ENCODE peak calls at places on chromosomes 5 and 9, in ten cellular contexts. U is MM.1S; A is DMS153; T is stimulated activated CD8-positive, alpha-beta memory T cell treated with anti-CD3 and anti-CD28 coated beads, Interleukin-15, amount 100 ng/mL, for 4 hours; Z is fibroblast of mammary gland; H is GM12892; P is left cardiac atrium; S is fibroblast of the aortic adventitia; G is choroid plexus epithelial cell; Q is activated T-cell treated with anti-CD3 and anti-CD28 coated beads for 1 hour. C is an unnamed sample.

GRCh38 chr5:171623551-171624097 is 162.0 kb upstream of the SMIM23 start:
- DNase-seq in U (no peak), A (no peak), T (no peak), Z (no peak), H (no peak), P (no peak), S (no peak), G (no peak), Q (no peak), C (no peak)

GRCh38 chr9:129077236-129077635 is 3.7 kb upstream of the DOLPP1 start:
- DNase-seq in U (no peak), A (no peak), T (no peak), Z (no peak), H (no peak), P (no peak), S (no peak), G (no peak), Q (no peak), C (no peak)

GRCh38 chr5:151178779-151179488 is 21.4 kb upstream of the ANXA6 start:
- DNase-seq in U (no peak), A (no peak), T (no peak), Z (no peak), H (no peak), P (no peak), S (no peak), G (no peak), Q (no peak), C (peak)

GRCh38 chr5:163504091-163504931 is 1.1 kb upstream of the MAT2B start:
- DNase-seq in U (peak), A (no peak), T (no peak), Z (peak), H (no peak), P (peak), S (peak), G (peak), Q (no peak), C (no peak)

GRCh38 chr9:93575706-93576295 is 583 bp upstream of the PHF2 start:
- DNase-seq in U (peak), A (no peak), T (peak), Z (no peak), H (peak), P (peak), S (peak), G (no peak), Q (peak), C (peak)

GRCh38 chr9:81227507-81228245 is 461.7 kb downstream of the TLE1 start:
- DNase-seq in U (no peak), A (no peak), T (no peak), Z (no peak), H (no peak), P (no peak), S (no peak), G (no peak), Q (no peak), C (no peak)

GRCh38 chr5:168295574-168296201 is 4.2 kb downstream of the WWC1 start:
- DNase-seq in U (no peak), A (no peak), T (no peak), Z (peak), H (no peak), P (no peak), S (peak), G (peak), Q (no peak), C (no peak)

GRCh38 chr5:148014276-148014675 is 49.5 kb upstream of the SPINK5 start:
- DNase-seq in U (no peak), A (no peak), T (no peak), Z (peak), H (no peak), P (no peak), S (peak), G (no peak), Q (no peak), C (no peak)

GRCh38 chr9:115234094-115234493 is 116.1 kb upstream of the TNC start:
- DNase-seq in U (no peak), A (no peak), T (no peak), Z (peak), H (no peak), P (no peak), S (peak), G (peak), Q (no peak), C (no peak)

GRCh38 chr5:133685402-133686018 is 73.2 kb upstream of the FSTL4 start:
- DNase-seq in U (no peak), A (no peak), T (no peak), Z (no peak), H (no peak), P (no peak), S (no peak), G (no peak), Q (no peak), C (peak)

GRCh38 chr9:15250013-15250412 is 57.0 kb downstream of the TTC39B start:
- DNase-seq in U (no peak), A (no peak), T (no peak), Z (no peak), H (no peak), P (no peak), S (no peak), G (no peak), Q (no peak), C (no peak)

GRCh38 chr9:120861935-120862334 is 15.1 kb downstream of the PHF19 start:
- DNase-seq in U (no peak), A (no peak), T (no peak), Z (no peak), H (no peak), P (no peak), S (no peak), G (no peak), Q (no peak), C (no peak)

GRCh38 chr9:112731971-112732370 is 14.1 kb upstream of the INIP start:
- DNase-seq in U (no peak), A (no peak), T (no peak), Z (no peak), H (no peak), P (no peak), S (no peak), G (no peak), Q (no peak), C (no peak)

GRCh38 chr5:177445052-177446016 is 1.3 kb upstream of the PRR7 start:
- DNase-seq in U (peak), A (no peak), T (no peak), Z (no peak), H (no peak), P (no peak), S (no peak), G (no peak), Q (no peak), C (no peak)

GRCh38 chr9:123684393-123685149 is 245.4 kb downstream of the DENND1A start:
- DNase-seq in U (peak), A (no peak), T (no peak), Z (no peak), H (no peak), P (no peak), S (no peak), G (no peak), Q (no peak), C (no peak)

GRCh38 chr9:125701351-125701750 is 5.7 kb downstream of the MAPKAP1 start:
- DNase-seq in U (no peak), A (no peak), T (no peak), Z (peak), H (no peak), P (no peak), S (peak), G (peak), Q (no peak), C (no peak)

GRCh38 chr5:135436856-135437795 is 10.0 kb downstream of the DCANP1 start:
- DNase-seq in U (no peak), A (no peak), T (no peak), Z (no peak), H (no peak), P (no peak), S (no peak), G (no peak), Q (no peak), C (no peak)

GRCh38 chr5:3590967-3591900 is 4.4 kb upstream of the IRX1 start:
- DNase-seq in U (no peak), A (no peak), T (no peak), Z (no peak), H (no peak), P (no peak), S (no peak), G (no peak), Q (no peak), C (no peak)

C was measured in coronary artery.